ENCODE peak calls at places on chromosome 18, in six cellular contexts. W is AG09309; Z is GM03348; O is stimulated activated CD8-positive, alpha-beta memory T cell treated with anti-CD3 and anti-CD28 coated beads, Interleukin-15, amount 100 ng/mL, for 24 hours; C is mammary epithelial cell; I is activated naive CD4-positive, alpha-beta T cell treated with anti-CD3 and anti-CD28 coated beads for 36 hours. T is an unnamed sample.

GRCh38 chr18:11865071-11865470 is 13.9 kb downstream of the CHMP1B start:
- DNase-seq in W (no peak), I (no peak), Z (no peak), C (no peak), O (no peak), T (no peak)

GRCh38 chr18:13570856-13571495 is 155.4 kb downstream of the FAM210A start:
- DNase-seq in W (no peak), I (peak), O (no peak), C (peak), Z (peak), T (no peak)

GRCh38 chr18:50281972-50282520 is 723 bp upstream of the MBD1 start:
- DNase-seq in O (no peak), C (no peak), Z (no peak), W (no peak), I (no peak), T (no peak)

GRCh38 chr18:49874238-49874637 is 60.9 kb upstream of the ACAA2 start:
- DNase-seq in O (no peak), I (no peak), Z (no peak), C (peak), W (no peak), T (no peak)

GRCh38 chr18:11178951-11179549 is 29.7 kb upstream of the PIEZO2 start:
- DNase-seq in W (peak), I (no peak), C (no peak), O (no peak), Z (peak), T (no peak)

GRCh38 chr18:9874730-9875129 is 11.0 kb upstream of the TXNDC2 start:
- DNase-seq in I (no peak), W (no peak), C (peak), O (no peak), Z (no peak), T (no peak)

GRCh38 chr18:41096504-41096903 is 858.5 kb upstream of the PIK3C3 start:
- DNase-seq in C (peak), O (no peak), W (no peak), I (no peak), Z (no peak), T (no peak)

GRCh38 chr18:25896178-25896780 is 194.1 kb downstream of the SS18 start:
- DNase-seq in C (peak), Z (peak), I (peak), O (no peak), W (peak), T (no peak)

GRCh38 chr18:10406172-10406663 is 48.2 kb upstream of the APCDD1 start:
- DNase-seq in Z (no peak), W (no peak), I (no peak), O (no peak), C (no peak), T (peak)

GRCh38 chr18:74337912-74338309 is 22.3 kb downstream of the C18orf63 start:
- DNase-seq in C (no peak), I (no peak), W (no peak), Z (no peak), O (no peak), T (no peak)

GRCh38 chr18:2909431-2910140 is 62.8 kb downstream of the EMILIN2 start:
- DNase-seq in W (no peak), Z (no peak), I (no peak), O (no peak), C (no peak), T (peak)

GRCh38 chr18:6202861-6203260 is 211.8 kb downstream of the L3MBTL4 start:
- DNase-seq in I (no peak), W (no peak), C (no peak), O (no peak), Z (no peak), T (no peak)

GRCh38 chr18:9520666-9521065 is 45.4 kb downstream of the RALBP1 start:
- DNase-seq in O (no peak), Z (peak), W (no peak), I (no peak), C (no peak), T (no peak)

GRCh38 chr18:49041677-49042570 is 91.2 kb upstream of the SMAD7 start:
- DNase-seq in C (peak), O (no peak), W (no peak), Z (peak), I (peak), T (no peak)

GRCh38 chr18:50775726-50776125 is 44.1 kb downstream of the MRO start:
- DNase-seq in C (no peak), Z (no peak), I (no peak), W (no peak), O (no peak), T (no peak)

GRCh38 chr18:45290364-45290763 is 324.9 kb upstream of the SLC14A2 start:
- DNase-seq in I (no peak), W (no peak), O (no peak), Z (no peak), C (no peak), T (no peak)

GRCh38 chr18:76491436-76491800 is 3.6 kb downstream of the ZNF516 start:
- DNase-seq in C (peak), O (no peak), W (no peak), I (peak), Z (peak), T (peak)

GRCh38 chr18:51110073-51110797 is 80.2 kb downstream of the SMAD4 start:
- DNase-seq in W (no peak), I (peak), C (peak), Z (peak), O (peak), T (peak)